ENCODE peak calls at places on chromosomes 7 and 10, in six cellular contexts. H is central memory CD4-positive, alpha-beta T cell; S is NCI-H345; F is HCEC 1CT; J is retina; E is body of pancreas. Q is an unnamed sample.

GRCh38 chr7:7517661-7518236 is 17.9 kb downstream of the COL28A1 start:
- DNase-seq in H (no peak), S (no peak), F (no peak), J (no peak), E (no peak), Q (peak)

GRCh38 chr10:124155781-124156401 is 62.5 kb upstream of the CHST15 start:
- DNase-seq in H (no peak), S (no peak), F (no peak), J (no peak), E (peak), Q (peak)

GRCh38 chr7:79176859-79177477 is 276.5 kb downstream of the MAGI2 start:
- DNase-seq in H (no peak), S (peak), F (peak), J (peak), E (no peak), Q (peak)

GRCh38 chr10:86164216-86164774 is 202.3 kb downstream of the GRID1 start:
- DNase-seq in H (no peak), S (no peak), F (no peak), J (no peak), E (no peak), Q (no peak)

GRCh38 chr10:119620241-119620753 is 23.5 kb upstream of the TIAL1 start:
- DNase-seq in H (no peak), S (no peak), F (no peak), J (no peak), E (no peak), Q (peak)

GRCh38 chr10:109835257-109835656 is 88.1 kb downstream of the XPNPEP1 start:
- DNase-seq in H (no peak), S (no peak), F (no peak), J (no peak), E (no peak), Q (no peak)

GRCh38 chr7:43076189-43076605 is 36.2 kb upstream of the HECW1 start:
- DNase-seq in H (no peak), S (no peak), F (no peak), J (no peak), E (no peak), Q (peak)

GRCh38 chr7:89621925-89622641 is 532.2 kb upstream of the STEAP1 start:
- DNase-seq in H (no peak), S (no peak), F (no peak), J (no peak), E (no peak), Q (no peak)

GRCh38 chr7:153193144-153193595 is 433.6 kb downstream of the ACTR3B start:
- DNase-seq in H (no peak), S (no peak), F (no peak), J (peak), E (peak), Q (no peak)

GRCh38 chr7:152615052-152615741 is 60.7 kb downstream of the XRCC2 start:
- DNase-seq in H (no peak), S (peak), F (no peak), J (peak), E (no peak), Q (no peak)

GRCh38 chr7:142459557-142459963 is 201.7 kb upstream of the PRSS58 start:
- DNase-seq in H (peak), S (peak), F (peak), J (peak), E (peak), Q (peak)

GRCh38 chr10:61028861-61029361 is 84.9 kb upstream of the RHOBTB1 start:
- DNase-seq in H (no peak), S (no peak), F (peak), J (no peak), E (no peak), Q (peak)

GRCh38 chr7:919114-919442 is 35.4 kb downstream of the ADAP1 start:
- DNase-seq in H (no peak), S (no peak), F (no peak), J (no peak), E (peak), Q (no peak)

GRCh38 chr10:49560526-49560925 is 21.6 kb upstream of the ERCC6 start:
- DNase-seq in H (no peak), S (no peak), F (no peak), J (no peak), E (no peak), Q (peak)

GRCh38 chr7:129864042-129864441 is 88.7 kb downstream of the UBE2H start:
- DNase-seq in H (no peak), S (no peak), F (no peak), J (no peak), E (peak), Q (peak)

GRCh38 chr7:93717217-93717900 is 142.8 kb upstream of the CALCR start:
- DNase-seq in H (no peak), S (no peak), F (peak), J (no peak), E (no peak), Q (peak)

GRCh38 chr7:18221377-18222290 is 194.0 kb upstream of the PRPS1L1 start:
- DNase-seq in H (no peak), S (no peak), F (peak), J (no peak), E (no peak), Q (peak)

GRCh38 chr10:43084812-43085211 is 7.9 kb downstream of the RET start:
- DNase-seq in H (no peak), S (no peak), F (no peak), J (no peak), E (no peak), Q (no peak)

GRCh38 chr7:7098280-7098818 is 84.0 kb upstream of the C1GALT1 start:
- DNase-seq in H (no peak), S (no peak), F (no peak), J (no peak), E (no peak), Q (no peak)